ENCODE peak calls at places on chromosomes 6 and 20, in eight cellular contexts. J is K562, B is suprapubic skin, N is ovary, E is IMR-90, A is NB4, Z is HepG2, Y is stomach. G is an unnamed sample.

GRCh38 chr6:101443315-101443714 is 49.8 kb downstream of the GRIK2 start:
- DNase-seq in Z (no peak), J (no peak), N (no peak), E (no peak), A (no peak), Y (no peak), B (no peak), G (no peak)

GRCh38 chr20:33896509-33896908 is 85.4 kb downstream of the CHMP4B start:
- DNase-seq in Y (no peak), E (peak), N (no peak), J (no peak), A (no peak), Z (no peak), B (no peak), G (no peak)

GRCh38 chr6:107075951-107076381 is 39.3 kb downstream of the BEND3 start:
- DNase-seq in B (no peak), Y (no peak), E (peak), Z (no peak), J (no peak), N (no peak), A (peak), G (no peak)

GRCh38 chr6:8237668-8238067 is 135.3 kb upstream of the EEF1E1 start:
- DNase-seq in Y (no peak), J (no peak), E (no peak), A (no peak), Z (no peak), N (no peak), B (no peak), G (no peak)

GRCh38 chr6:74554041-74554440 is 651.8 kb downstream of the COL12A1 start:
- DNase-seq in E (no peak), A (no peak), B (no peak), J (no peak), Y (no peak), N (no peak), Z (no peak), G (no peak)

GRCh38 chr20:53001502-53002301 is 29.5 kb downstream of the TSHZ2 start:
- DNase-seq in N (no peak), Y (no peak), Z (no peak), B (no peak), A (no peak), E (peak), J (no peak), G (no peak)

GRCh38 chr20:53792946-53793536 is 199.4 kb upstream of the ZNF217 start:
- DNase-seq in J (no peak), A (no peak), E (no peak), Y (no peak), Z (no peak), B (no peak), N (no peak), G (no peak)

GRCh38 chr6:7238900-7239589 is 74.0 kb downstream of the SSR1 start:
- DNase-seq in J (peak), Y (peak), B (peak), A (peak), Z (peak), N (peak), E (peak), G (peak)

GRCh38 chr20:48631114-48632016 is 196.4 kb downstream of the PREX1 start:
- DNase-seq in A (peak), E (peak), N (no peak), J (no peak), Z (no peak), Y (no peak), B (no peak), G (no peak)

GRCh38 chr20:64194269-64194668 is 30.0 kb downstream of the MYT1 start:
- DNase-seq in Z (no peak), N (no peak), B (no peak), A (no peak), Y (no peak), J (no peak), E (no peak), G (no peak)

GRCh38 chr20:53897884-53898557 is 172.4 kb downstream of the BCAS1 start:
- DNase-seq in A (no peak), B (peak), E (no peak), N (no peak), Z (no peak), Y (peak), J (no peak), G (peak)

GRCh38 chr20:5528719-5529256 is 212.0 kb upstream of the PROKR2 start:
- DNase-seq in J (peak), Y (peak), B (peak), A (peak), Z (peak), E (peak), N (peak), G (peak)

GRCh38 chr6:119612176-119612870 is 262.8 kb upstream of the MAN1A1 start:
- DNase-seq in J (no peak), A (no peak), E (peak), Y (no peak), B (no peak), Z (peak), N (no peak), G (no peak)

GRCh38 chr20:58965270-58966064 is 15.6 kb upstream of the NELFCD start:
- DNase-seq in Y (no peak), A (no peak), E (no peak), N (no peak), B (no peak), J (no peak), Z (no peak), G (no peak)

GRCh38 chr6:37860226-37860839 is 40.8 kb downstream of the ZFAND3 start:
- DNase-seq in B (no peak), Y (no peak), Z (peak), J (peak), E (peak), N (peak), A (peak), G (no peak)

GRCh38 chr6:63663147-63663877 is 27.7 kb downstream of the PHF3 start:
- DNase-seq in J (peak), B (no peak), Z (no peak), A (no peak), Y (no peak), E (peak), N (no peak), G (no peak)

GRCh38 chr6:14734416-14735340 is 511.2 kb upstream of the JARID2 start:
- DNase-seq in Y (no peak), A (peak), E (peak), N (no peak), B (no peak), Z (no peak), J (peak), G (no peak)

GRCh38 chr6:168825226-168826077 is 384.5 kb downstream of the SMOC2 start:
- DNase-seq in Y (no peak), E (no peak), B (no peak), N (no peak), Z (no peak), J (no peak), A (no peak), G (no peak)

GRCh38 chr6:29653452-29654038 is 3.3 kb upstream of the MOG start:
- DNase-seq in A (peak), J (peak), N (peak), Z (peak), B (no peak), Y (peak), E (peak), G (no peak)

GRCh38 chr20:63772781-63773520 is 33.4 kb downstream of the SLC2A4RG start:
- DNase-seq in E (peak), A (peak), J (no peak), Z (no peak), B (peak), N (peak), Y (no peak), G (no peak)

GRCh38 chr20:33568378-33569289 is 78.7 kb downstream of the CBFA2T2 start:
- DNase-seq in J (no peak), Y (no peak), Z (peak), E (no peak), N (peak), A (no peak), B (no peak), G (peak)

GRCh38 chr6:30272032-30272431 is 54.7 kb upstream of the TRIM39 start:
- DNase-seq in N (no peak), A (no peak), E (no peak), Y (no peak), B (no peak), J (no peak), Z (peak), G (no peak)

GRCh38 chr20:56181593-56181992 is 66.9 kb upstream of the MC3R start:
- DNase-seq in E (no peak), N (no peak), J (no peak), A (no peak), B (no peak), Y (no peak), Z (no peak), G (no peak)

GRCh38 chr6:125584468-125584939 is 164.9 kb upstream of the HEY2 start:
- DNase-seq in Y (no peak), Z (no peak), B (no peak), J (no peak), A (no peak), E (peak), N (no peak), G (no peak)

GRCh38 chr20:23363257-23363649 is 1.3 kb downstream of the GZF1 start:
- DNase-seq in A (no peak), E (no peak), J (no peak), Y (no peak), N (no peak), Z (no peak), B (no peak), G (no peak)

GRCh38 chr20:57829805-57830514 is 120.1 kb upstream of the PMEPA1 start:
- DNase-seq in E (no peak), Y (no peak), Z (no peak), N (no peak), J (no peak), B (no peak), A (no peak), G (no peak)

GRCh38 chr6:148513145-148514071 is 170.8 kb downstream of the SASH1 start:
- DNase-seq in J (no peak), E (peak), A (no peak), Z (no peak), N (no peak), Y (no peak), B (no peak), G (no peak)

GRCh38 chr6:33616913-33617312 is 4.2 kb upstream of the ITPR3 start:
- DNase-seq in Y (no peak), E (no peak), J (no peak), B (no peak), Z (no peak), A (no peak), N (no peak), G (no peak)

GRCh38 chr6:134539865-134540323 is 222.0 kb upstream of the SGK1 start:
- DNase-seq in Z (no peak), Y (no peak), E (no peak), N (no peak), J (no peak), A (peak), B (no peak), G (no peak)

GRCh38 chr6:21022343-21023107 is 488.3 kb downstream of the CDKAL1 start:
- DNase-seq in B (no peak), A (no peak), E (peak), N (no peak), Y (peak), J (peak), Z (peak), G (no peak)

GRCh38 chr20:57957397-57958049 is 247.7 kb upstream of the PMEPA1 start:
- DNase-seq in B (no peak), Y (no peak), A (no peak), E (no peak), Z (no peak), J (no peak), N (no peak), G (no peak)

GRCh38 chr20:32484221-32485125 is 100.7 kb downstream of the NOL4L start:
- DNase-seq in A (peak), E (no peak), N (no peak), J (no peak), Z (no peak), Y (peak), B (peak), G (no peak)

GRCh38 chr6:162385980-162386379 is 341.6 kb downstream of the PRKN start:
- DNase-seq in A (no peak), N (no peak), B (no peak), J (no peak), Z (no peak), Y (no peak), E (no peak), G (no peak)

GRCh38 chr20:45406260-45407066 is 1.6 kb upstream of the DBNDD2 start:
- DNase-seq in E (no peak), Z (no peak), A (peak), B (peak), N (peak), Y (peak), J (peak), G (peak)
- TF ChIP-seq POLR2A in E (no peak), Z (no peak), A (no peak), B (no peak), N (peak), Y (no peak), J (peak), G (no peak)

GRCh38 chr20:35297153-35297552 is 4.9 kb upstream of the FAM83C start:
- DNase-seq in A (peak), Z (no peak), B (no peak), Y (no peak), E (no peak), N (no peak), J (no peak), G (no peak)
- TF ChIP-seq CTCF in A (peak), Z (peak), B (no peak), Y (no peak), E (no peak), N (no peak), J (no peak), G (no peak)

DNA sequence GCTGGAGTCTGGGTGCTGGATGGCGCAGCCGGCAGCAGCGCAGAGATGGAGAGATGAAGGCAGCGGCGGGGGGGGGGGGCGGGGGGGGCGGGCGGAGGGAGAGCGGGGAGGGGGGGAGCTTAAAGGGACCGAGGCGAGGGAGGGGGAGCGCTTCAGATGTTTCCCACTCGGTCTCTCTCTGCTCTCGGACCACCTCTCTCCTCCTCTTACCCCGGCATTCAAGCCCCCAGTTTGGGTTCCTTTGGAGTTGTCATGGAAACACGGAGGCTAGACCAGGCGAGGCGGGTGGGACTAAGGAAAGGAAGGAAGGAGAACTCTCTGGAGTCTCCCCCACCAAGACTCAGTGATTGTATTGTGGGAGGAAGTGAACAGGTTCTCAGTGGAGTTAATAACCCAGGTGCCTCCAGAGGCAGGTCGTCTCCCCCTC is at the start of gene PRRT1:
- DNase-seq in E (no peak), A (no peak), Y (no peak), B (no peak), N (peak), Z (no peak), J (no peak), G (no peak)
- H3K4me3 ChIP-seq in E (peak), A (no peak), Y (peak), B (peak), N (peak), Z (peak), J (peak), G (no peak)

DNA sequence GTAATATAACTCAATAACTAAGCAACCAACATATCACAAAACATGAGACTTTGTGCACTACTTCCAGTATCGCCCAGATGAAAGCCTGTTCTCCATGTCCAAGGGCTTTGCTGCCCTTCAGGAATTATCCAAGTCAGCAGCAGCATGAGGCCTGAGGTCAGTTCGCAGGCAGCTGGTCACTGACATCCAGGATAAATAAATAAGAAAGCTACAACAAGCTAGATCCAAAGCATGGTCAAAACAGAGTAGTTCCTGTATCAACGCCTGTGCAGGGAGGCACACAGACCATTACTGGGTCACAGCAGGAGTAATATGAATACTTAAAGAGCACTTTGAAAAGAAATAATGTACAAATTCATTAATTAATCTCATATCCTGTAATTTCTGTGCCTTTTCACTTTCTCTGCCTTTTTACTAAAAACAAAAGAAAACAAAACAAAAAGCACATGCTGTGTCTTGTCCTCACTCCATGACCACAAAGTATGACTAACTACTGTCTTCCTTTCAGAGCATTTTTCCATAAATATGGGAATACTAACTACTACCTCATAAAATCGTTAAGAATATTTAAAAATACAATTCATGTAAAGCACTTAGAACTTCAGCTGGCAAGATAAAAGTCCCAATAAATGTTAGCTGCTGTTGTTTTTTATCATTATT is 374.9 kb upstream of the IRAK1BP1 start:
- DNase-seq in N (no peak), J (no peak), E (peak), Z (no peak), B (no peak), Y (no peak), A (no peak), G (no peak)
- TF ChIP-seq POLR2A in N (no peak), J (no peak), E (no peak), Z (no peak), B (no peak), Y (no peak), A (no peak), G (no peak)

GRCh38 chr6:159217595-159218275 is 48.5 kb downstream of the FNDC1 start:
- DNase-seq in Y (peak), J (peak), A (peak), N (no peak), B (no peak), Z (peak), E (peak), G (no peak)
- TF ChIP-seq CTCF in Y (no peak), J (peak), A (peak), N (no peak), B (no peak), Z (peak), E (peak), G (no peak)

DNA sequence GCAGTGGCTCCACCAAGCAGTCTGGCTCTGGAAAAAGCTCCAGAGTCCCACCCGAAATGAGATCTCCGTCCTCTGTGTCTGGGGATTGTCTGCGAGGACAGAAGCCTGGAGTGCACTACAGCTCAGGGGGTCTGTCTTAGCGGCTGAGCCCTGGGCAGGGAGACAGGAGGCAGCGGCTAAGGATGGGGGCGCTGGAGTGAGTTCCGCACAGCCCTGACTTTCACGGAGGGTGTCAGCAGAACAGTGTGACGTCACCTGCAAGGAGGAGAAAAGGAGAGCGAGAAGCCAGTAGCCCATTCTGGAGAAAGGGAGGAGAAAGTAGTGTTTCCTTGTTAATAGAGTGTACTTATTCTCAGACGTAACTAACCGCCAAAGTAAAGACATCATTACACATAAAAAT is 97.6 kb downstream of the FAM50B start:
- DNase-seq in Y (no peak), N (no peak), A (no peak), E (no peak), Z (no peak), J (peak), B (no peak), G (no peak)
- H3K4me3 ChIP-seq in Y (no peak), N (no peak), A (no peak), E (no peak), Z (no peak), J (no peak), B (no peak), G (no peak)

GRCh38 chr20:50790651-50791277 is 4.1 kb upstream of the BCAS4 start:
- DNase-seq in E (peak), N (peak), Z (peak), A (peak), Y (peak), B (peak), J (peak), G (peak)
- TF ChIP-seq POLR2A in E (peak), N (no peak), Z (peak), A (peak), Y (no peak), B (no peak), J (peak), G (no peak)